ENCODE peak calls at places on chromosomes 13 and 19, in nine cellular contexts. T is AG20443; O is effector CD4-positive, alpha-beta T cell; E is Caco-2; F is stimulated activated CD4-positive, alpha-beta T cell treated with anti-CD3 and anti-CD28 coated beads, TNF-alpha, amount 100 ng/mL, for 48 hours; X is Daoy; G is breast epithelium; M is T-cell; U is body of pancreas. H is an unnamed sample.

GRCh38 chr13:98208606-98209005 is 31.5 kb upstream of the RNF113B start:
- DNase-seq in T (no peak), O (no peak), E (no peak), F (no peak), X (no peak), G (no peak), M (no peak), U (no peak), H (no peak)

GRCh38 chr19:10815969-10816635 is 19.9 kb downstream of the TMED1 start:
- DNase-seq in T (peak), O (no peak), E (no peak), F (no peak), X (peak), G (no peak), M (no peak), U (no peak), H (no peak)

GRCh38 chr13:23007430-23007829 is 173.3 kb upstream of the SGCG start:
- DNase-seq in T (no peak), O (no peak), E (no peak), F (no peak), X (no peak), G (no peak), M (no peak), U (no peak), H (no peak)

GRCh38 chr13:109673477-109673876 is 112.9 kb downstream of the IRS2 start:
- DNase-seq in T (no peak), O (no peak), E (no peak), F (no peak), X (no peak), G (no peak), M (no peak), U (no peak), H (no peak)

GRCh38 chr13:97528518-97528917 is 94.5 kb downstream of the RAP2A start:
- DNase-seq in T (no peak), O (no peak), E (no peak), F (no peak), X (no peak), G (no peak), M (no peak), U (no peak), H (no peak)

GRCh38 chr19:44819246-44819832 is 10.4 kb downstream of the BCAM start:
- DNase-seq in T (no peak), O (no peak), E (no peak), F (no peak), X (no peak), G (no peak), M (no peak), U (no peak), H (no peak)

GRCh38 chr13:23488442-23488841 is 54.9 kb upstream of the SACS start:
- DNase-seq in T (no peak), O (no peak), E (no peak), F (no peak), X (peak), G (peak), M (no peak), U (no peak), H (no peak)

GRCh38 chr19:18531485-18531884 is 9.6 kb upstream of the ELL start:
- DNase-seq in T (no peak), O (no peak), E (no peak), F (no peak), X (no peak), G (no peak), M (no peak), U (no peak), H (no peak)

GRCh38 chr19:40797963-40798222 is 1.1 kb upstream of the EGLN2 start:
- DNase-seq in T (no peak), O (no peak), E (no peak), F (no peak), X (no peak), G (no peak), M (no peak), U (no peak), H (no peak)

GRCh38 chr19:3607398-3608078 is 863 bp upstream of the TBXA2R start:
- DNase-seq in T (peak), O (no peak), E (no peak), F (no peak), X (peak), G (no peak), M (no peak), U (no peak), H (no peak)

GRCh38 chr13:90719452-90719851 is 628.0 kb upstream of the MIR17HG start:
- DNase-seq in T (no peak), O (no peak), E (no peak), F (no peak), X (no peak), G (no peak), M (no peak), U (no peak), H (no peak)

GRCh38 chr19:15149704-15150103 is 42.5 kb downstream of the SYDE1 start:
- DNase-seq in T (no peak), O (no peak), E (no peak), F (no peak), X (no peak), G (no peak), M (no peak), U (no peak), H (no peak)

GRCh38 chr13:100808330-100808729 is 133.7 kb upstream of the TMTC4 start:
- DNase-seq in T (no peak), O (no peak), E (peak), F (no peak), X (no peak), G (no peak), M (no peak), U (no peak), H (no peak)

GRCh38 chr13:20181180-20181579 is 11.6 kb downstream of the GJB2 start:
- DNase-seq in T (no peak), O (no peak), E (no peak), F (no peak), X (no peak), G (no peak), M (no peak), U (no peak), H (no peak)

GRCh38 chr19:15673176-15673654 is 328 bp downstream of the CYP4F12 start:
- DNase-seq in T (no peak), O (no peak), E (no peak), F (no peak), X (peak), G (no peak), M (no peak), U (no peak), H (peak)

GRCh38 chr13:78712866-78713265 is 53.9 kb upstream of the OBI1 start:
- DNase-seq in T (no peak), O (no peak), E (no peak), F (no peak), X (no peak), G (no peak), M (no peak), U (no peak), H (no peak)

GRCh38 chr13:51681037-51681678 is 96.9 kb downstream of the WDFY2 start:
- DNase-seq in T (peak), O (no peak), E (no peak), F (no peak), X (peak), G (no peak), M (no peak), U (no peak), H (no peak)

GRCh38 chr19:58399903-58400637 is 4.6 kb downstream of the RNF225 start:
- DNase-seq in T (no peak), O (no peak), E (no peak), F (no peak), X (peak), G (no peak), M (no peak), U (no peak), H (no peak)

GRCh38 chr13:33543631-33544030 is 258.1 kb upstream of the STARD13 start:
- DNase-seq in T (no peak), O (no peak), E (no peak), F (no peak), X (no peak), G (no peak), M (no peak), U (no peak), H (peak)

GRCh38 chr19:4969772-4970531 is 1.0 kb downstream of the KDM4B start:
- DNase-seq in T (peak), O (no peak), E (no peak), F (no peak), X (no peak), G (no peak), M (no peak), U (no peak), H (peak)

GRCh38 chr13:67299731-67300130 is 69.6 kb upstream of the PCDH9 start:
- DNase-seq in T (no peak), O (no peak), E (no peak), F (no peak), X (no peak), G (no peak), M (no peak), U (no peak), H (no peak)

GRCh38 chr19:17606786-17607185 is 51.3 kb downstream of the COLGALT1 start:
- DNase-seq in T (no peak), O (no peak), E (peak), F (no peak), X (no peak), G (no peak), M (no peak), U (no peak), H (no peak)

GRCh38 chr13:30908416-30908980 is 2.4 kb downstream of the MEDAG start:
- DNase-seq in T (peak), O (no peak), E (no peak), F (no peak), X (peak), G (no peak), M (no peak), U (no peak), H (no peak)

GRCh38 chr13:105979586-105979985 is 555.9 kb downstream of the EFNB2 start:
- DNase-seq in T (no peak), O (no peak), E (peak), F (no peak), X (no peak), G (no peak), M (no peak), U (peak), H (peak)

GRCh38 chr13:44013666-44014291 is 134.1 kb downstream of the LACC1 start:
- DNase-seq in T (peak), O (no peak), E (no peak), F (no peak), X (peak), G (no peak), M (no peak), U (no peak), H (no peak)

GRCh38 chr13:26831336-26831908 is 70.8 kb upstream of the GPR12 start:
- DNase-seq in T (no peak), O (no peak), E (no peak), F (no peak), X (no peak), G (no peak), M (no peak), U (no peak), H (no peak)

GRCh38 chr13:99257291-99257690 is 888 bp downstream of the GPR18 start:
- DNase-seq in T (no peak), O (no peak), E (no peak), F (no peak), X (no peak), G (no peak), M (no peak), U (no peak), H (no peak)

GRCh38 chr19:29273000-29273691 is 60.2 kb upstream of the UQCRFS1 start:
- DNase-seq in T (no peak), O (no peak), E (no peak), F (no peak), X (no peak), G (no peak), M (no peak), U (no peak), H (no peak)

GRCh38 chr13:73107970-73108369 is 49.2 kb downstream of the KLF5 start:
- DNase-seq in T (no peak), O (no peak), E (no peak), F (no peak), X (no peak), G (no peak), M (no peak), U (no peak), H (no peak)

H was measured in small intestine.